ENCODE peak calls at places on chromosomes 5 and 9, in ten cellular contexts. X is A673; I is IMR-90; M is mucosa of descending colon; N is suprapubic skin; O is CD8-positive, alpha-beta T cell; B is neural progenitor cell; V is cardiac muscle cell; F is adrenal gland; T is bronchial epithelial cell. A is an unnamed sample. For H3K36me3, the result is how much of the 10 kb centered on the place peaks cover.

GRCh38 chr9:34197756-34198711 is 19.2 kb downstream of the UBAP1 start:
- DNase-seq in B (peak), I (no peak), V (no peak), M (no peak), O (no peak), F (peak), T (no peak), N (no peak), X (no peak), A (peak)

GRCh38 chr9:130028493-130029222 is 14.3 kb downstream of the FNBP1 start:
- DNase-seq in M (no peak), F (no peak), N (no peak), V (no peak), X (no peak), B (no peak), O (no peak), T (no peak), I (no peak), A (no peak)

GRCh38 chr5:136203303-136203922 is 10.5 kb upstream of the SMIM32 start:
- DNase-seq in X (no peak), B (no peak), M (no peak), N (no peak), O (no peak), T (no peak), V (no peak), I (no peak), F (no peak), A (peak)

GRCh38 chr5:111518747-111519146 is 6.4 kb upstream of the STARD4 start:
- DNase-seq in V (peak), B (no peak), X (no peak), O (no peak), I (no peak), F (no peak), M (no peak), N (no peak), T (no peak), A (no peak)

GRCh38 chr5:74212336-74212735 is 428.2 kb downstream of the ENC1 start:
- DNase-seq in V (peak), T (peak), N (no peak), F (no peak), B (peak), I (peak), M (no peak), O (no peak), X (peak), A (no peak)

GRCh38 chr5:150137997-150138396 is 17.6 kb downstream of the PDGFRB start:
- DNase-seq in T (no peak), O (no peak), F (peak), V (peak), N (no peak), I (peak), B (no peak), M (no peak), X (no peak), A (no peak)

GRCh38 chr9:129952337-129952736 is 90.7 kb downstream of the FNBP1 start:
- DNase-seq in O (no peak), V (no peak), B (no peak), F (no peak), N (no peak), X (no peak), T (no peak), M (no peak), I (no peak), A (no peak)

GRCh38 chr5:2165203-2165602 is 282.5 kb upstream of the IRX4 start:
- DNase-seq in M (no peak), T (no peak), O (no peak), N (peak), X (no peak), V (no peak), I (no peak), B (no peak), F (no peak), A (no peak)

GRCh38 chr9:114017741-114018715 is 60.1 kb downstream of the AMBP start:
- DNase-seq in O (no peak), M (no peak), N (no peak), X (no peak), F (peak), V (no peak), T (no peak), I (no peak), B (no peak), A (no peak)

GRCh38 chr5:58582004-58582403 is 871 bp upstream of the RAB3C start:
- DNase-seq in B (peak), N (no peak), M (no peak), O (no peak), I (no peak), V (peak), T (no peak), F (no peak), X (peak), A (peak)

GRCh38 chr5:160262151-160262550 is 32.8 kb downstream of the FABP6 start:
- DNase-seq in F (no peak), O (no peak), N (no peak), X (peak), T (no peak), V (no peak), B (peak), I (no peak), M (no peak), A (peak)

GRCh38 chr5:50657044-50657443 is 9.4 kb upstream of the PARP8 start:
- DNase-seq in V (no peak), T (no peak), X (no peak), B (no peak), I (no peak), M (no peak), O (no peak), F (no peak), N (no peak), A (no peak)

GRCh38 chr9:111833941-111834340 is 39.2 kb upstream of the SHOC1 start:
- DNase-seq in B (no peak), X (no peak), O (no peak), N (no peak), I (peak), F (no peak), V (peak), M (no peak), T (peak), A (no peak)

GRCh38 chr5:124910354-124911016 is 164.0 kb upstream of the ZNF608 start:
- DNase-seq in V (no peak), N (no peak), T (no peak), B (no peak), M (no peak), F (no peak), X (no peak), I (no peak), O (no peak), A (no peak)

GRCh38 chr5:139236479-139236878 is 38.3 kb upstream of the SIL1 start:
- DNase-seq in X (no peak), O (no peak), N (no peak), I (no peak), T (no peak), F (no peak), B (no peak), M (no peak), V (no peak), A (no peak)

GRCh38 chr5:62587737-62588136 is 9.1 kb downstream of the LRRC70 start:
- DNase-seq in O (no peak), I (no peak), X (no peak), V (peak), B (no peak), T (no peak), M (no peak), F (no peak), N (no peak), A (no peak)

GRCh38 chr5:130528474-130528873 is 624.2 kb downstream of the CHSY3 start:
- DNase-seq in O (no peak), N (no peak), M (no peak), X (no peak), B (no peak), F (no peak), V (peak), I (no peak), T (peak), A (no peak)

GRCh38 chr5:172731286-172732073 is 39.5 kb downstream of the DUSP1 start:
- DNase-seq in N (no peak), F (peak), T (peak), O (no peak), I (no peak), B (no peak), M (peak), X (no peak), V (no peak), A (peak)

GRCh38 chr9:136700959-136701664 is 11.3 kb upstream of the DIPK1B start:
- DNase-seq in O (peak), T (no peak), N (no peak), X (no peak), F (no peak), M (no peak), V (no peak), B (no peak), I (peak), A (peak)

GRCh38 chr9:101462558-101462957 is 27.0 kb upstream of the ALDOB start:
- DNase-seq in M (no peak), F (no peak), X (peak), T (peak), I (peak), B (peak), N (no peak), V (peak), O (no peak), A (no peak)

GRCh38 chr9:99778829-99779228 is 42.9 kb upstream of the NR4A3 start:
- DNase-seq in V (no peak), I (no peak), B (no peak), M (no peak), N (no peak), X (no peak), T (no peak), F (no peak), O (no peak), A (no peak)

GRCh38 chr5:12217039-12217438 is 312.8 kb upstream of the CTNND2 start:
- DNase-seq in M (no peak), V (no peak), F (no peak), O (no peak), X (no peak), B (peak), I (no peak), T (no peak), N (no peak), A (no peak)

GRCh38 chr5:57841671-57842375 is 359.2 kb upstream of the ACTBL2 start:
- DNase-seq in F (peak), V (peak), I (peak), X (peak), B (peak), T (peak), O (no peak), M (no peak), N (no peak), A (no peak)

GRCh38 chr9:38641985-38642864 is 21.8 kb upstream of the ANKRD18A start:
- DNase-seq in M (no peak), F (peak), I (peak), T (peak), B (peak), N (no peak), V (peak), O (no peak), X (peak), A (no peak)

GRCh38 chr9:24245988-24246387 is 299.7 kb downstream of the IZUMO3 start:
- DNase-seq in I (peak), T (peak), F (no peak), O (no peak), B (peak), N (no peak), V (peak), M (no peak), X (peak), A (no peak)

GRCh38 chr9:112322701-112323377 is 10.6 kb downstream of the PTBP3 start:
- DNase-seq in M (no peak), O (no peak), X (no peak), T (no peak), I (no peak), B (no peak), N (no peak), F (no peak), V (no peak), A (no peak)

GRCh38 chr9:93600504-93600903 is 24.1 kb downstream of the PHF2 start:
- DNase-seq in O (no peak), T (no peak), V (no peak), F (no peak), M (peak), B (no peak), N (peak), X (peak), I (no peak), A (no peak)

GRCh38 chr9:4550777-4551476 is 60.7 kb downstream of the SLC1A1 start:
- DNase-seq in B (no peak), N (no peak), M (no peak), O (no peak), T (no peak), F (no peak), X (no peak), I (peak), V (peak), A (no peak)

GRCh38 chr5:115939059-115939458 is 23.2 kb upstream of the LVRN start:
- DNase-seq in I (no peak), N (no peak), F (no peak), B (peak), V (no peak), X (no peak), O (no peak), T (no peak), M (no peak), A (no peak)

GRCh38 chr5:35342664-35343063 is 112.4 kb upstream of the PRLR start:
- DNase-seq in X (no peak), M (no peak), V (no peak), N (no peak), I (no peak), O (no peak), F (no peak), T (no peak), B (no peak), A (no peak)

GRCh38 chr9:82570226-82570625 is 492.7 kb downstream of the RASEF start:
- DNase-seq in B (no peak), V (no peak), F (no peak), I (peak), M (no peak), T (peak), N (no peak), O (no peak), X (no peak), A (no peak)

GRCh38 chr9:79053613-79054012 is 518.2 kb upstream of the TLE4 start:
- DNase-seq in B (no peak), T (peak), V (no peak), M (no peak), X (no peak), N (no peak), O (no peak), I (no peak), F (no peak), A (no peak)

GRCh38 chr9:22169243-22169642 is 160.1 kb upstream of the CDKN2B start:
- DNase-seq in B (no peak), M (no peak), I (peak), F (no peak), V (peak), O (no peak), N (no peak), T (peak), X (no peak), A (no peak)

GRCh38 chr9:36603006-36603405 is 30.3 kb downstream of the MELK start:
- DNase-seq in T (no peak), V (peak), X (no peak), F (no peak), M (no peak), I (peak), B (no peak), N (no peak), O (no peak), A (no peak)

GRCh38 chr5:114201332-114201731 is 160.5 kb upstream of the KCNN2 start:
- DNase-seq in T (no peak), V (no peak), B (no peak), N (no peak), M (no peak), O (no peak), X (no peak), I (no peak), F (no peak), A (no peak)

GRCh38 chr5:36373527-36374086 is 71.9 kb upstream of the RANBP3L start:
- DNase-seq in O (no peak), X (peak), N (peak), I (peak), T (peak), V (peak), F (peak), B (no peak), M (peak), A (peak)

GRCh38 chr5:171316258-171317121 is 7.4 kb downstream of the TLX3 start:
- DNase-seq in N (peak), T (no peak), V (no peak), B (peak), I (peak), O (no peak), X (no peak), M (no peak), F (no peak), A (peak)

DNA sequence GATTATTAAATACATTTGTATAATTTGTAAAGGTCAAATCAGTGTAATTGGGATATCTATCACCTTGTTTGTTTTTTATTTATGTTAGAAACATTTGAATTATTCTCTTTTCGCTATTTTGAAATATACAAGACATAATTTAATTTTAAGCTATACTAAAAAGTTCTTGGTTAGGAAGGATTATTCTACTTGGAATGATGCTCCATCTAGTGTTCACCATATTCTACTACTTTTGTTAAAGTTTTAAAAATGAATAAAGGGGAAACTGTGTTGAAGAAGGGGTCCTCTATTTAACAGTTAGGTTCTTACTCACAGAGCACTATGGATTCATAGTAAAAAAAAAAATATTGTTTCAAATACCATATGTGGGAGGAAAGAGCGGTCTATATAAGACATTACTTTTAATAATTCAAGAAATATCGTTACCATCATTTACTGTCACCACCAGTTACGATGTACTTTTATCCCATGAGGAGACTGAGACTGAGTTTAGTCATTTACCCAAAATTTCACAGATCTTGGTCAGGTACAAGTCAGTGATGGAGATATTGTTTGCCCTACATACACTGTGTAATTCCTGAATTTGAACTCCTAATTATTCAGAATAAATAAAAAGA is 6.3 kb upstream of the STOM start:
- DNase-seq in M (no peak), B (no peak), V (peak), F (no peak), I (peak), O (no peak), X (peak), T (no peak), N (no peak), A (no peak)
- TF ChIP-seq CTCF in M (no peak), B (peak), V (peak), F (peak), I (peak), O (peak), X (peak), T (no peak), N (no peak), A (peak)

GRCh38 chr9:125143377-125144090 is at the start of gene SCAI:
- DNase-seq in O (peak), B (peak), X (peak), V (peak), F (peak), T (peak), I (peak), N (peak), M (peak), A (peak)

GRCh38 chr9:125140576-125140975 is 2.8 kb downstream of the SCAI start:
- DNase-seq in V (no peak), X (no peak), O (no peak), T (no peak), N (no peak), M (no peak), I (no peak), F (no peak), B (no peak), A (no peak)

GRCh38 chr9:125141751-125142150 is 1.6 kb downstream of the SCAI start:
- DNase-seq in X (no peak), T (no peak), M (no peak), I (no peak), O (no peak), N (no peak), V (no peak), F (no peak), B (no peak), A (no peak)

GRCh38 chr9:125142560-125143376 is 560 bp downstream of the SCAI start:
- DNase-seq in B (peak), T (no peak), O (no peak), N (no peak), I (no peak), M (peak), V (peak), X (peak), F (no peak), A (no peak)

GRCh38 chr9:125141251-125141650 is 2.1 kb downstream of the SCAI start:
- DNase-seq in I (peak), V (no peak), B (no peak), O (no peak), N (no peak), M (no peak), T (no peak), X (no peak), F (no peak), A (no peak)
- H3K4me3 ChIP-seq in I (no peak), V (no peak), B (no peak), O (no peak), N (no peak), M (no peak), T (no peak), X (no peak), F (no peak), A (no peak)

GRCh38 chr5:132425009-132425937 is 55.8 kb downstream of the SLC22A5 start:
- DNase-seq in B (no peak), T (peak), F (peak), I (peak), N (no peak), M (no peak), V (peak), O (peak), X (no peak), A (no peak)

GRCh38 chr5:132428147-132428482 is 58.6 kb downstream of the SLC22A5 start:
- DNase-seq in O (no peak), I (no peak), T (no peak), X (peak), F (no peak), V (no peak), M (no peak), N (no peak), B (no peak), A (no peak)

GRCh38 chr5:132425975-132426524 is 56.5 kb downstream of the SLC22A5 start:
- DNase-seq in M (no peak), I (no peak), N (no peak), F (peak), V (no peak), O (no peak), T (no peak), B (no peak), X (no peak), A (no peak)

GRCh38 chr5:132427285-132428146 is 58.0 kb downstream of the SLC22A5 start:
- DNase-seq in B (no peak), T (no peak), I (no peak), V (no peak), M (peak), X (no peak), F (peak), O (peak), N (no peak), A (peak)

DNA sequence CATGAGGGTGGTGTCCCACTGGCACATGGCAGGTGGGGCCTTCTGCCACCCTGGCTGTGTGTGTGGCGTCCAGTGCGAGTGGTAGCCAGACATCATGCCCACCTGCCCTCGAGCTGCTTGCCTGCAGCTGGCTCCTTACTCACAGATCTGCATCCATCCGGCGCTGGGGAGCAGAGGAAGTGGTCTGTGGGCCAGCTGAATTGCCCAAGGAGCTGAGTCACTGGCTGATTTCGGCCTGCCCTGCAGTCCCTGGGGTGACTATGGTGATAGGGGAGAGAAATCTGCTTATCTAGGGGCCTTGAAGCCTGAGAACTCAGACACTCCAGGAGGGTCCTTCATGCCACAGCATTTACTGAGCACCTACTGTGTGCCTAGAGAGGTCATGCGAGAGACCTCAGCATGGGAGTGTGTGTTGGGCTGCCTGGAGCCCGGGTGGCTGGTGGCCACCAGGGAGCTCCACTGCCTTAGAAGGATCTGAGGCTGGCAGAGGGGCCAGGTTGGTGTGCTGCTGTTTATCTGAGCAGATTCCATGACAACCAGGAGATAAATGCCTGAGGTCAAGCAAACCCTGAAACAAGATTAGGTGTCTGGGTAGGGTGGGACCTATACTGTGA is 57.1 kb downstream of the SLC22A5 start:
- DNase-seq in I (peak), O (no peak), V (peak), F (peak), B (peak), T (peak), N (peak), X (no peak), M (peak), A (peak)
- H3K36me3 ChIP-seq in I (under half), O (under half), V (under half), F (under half), B (under half), T (under half), N (under half), X (under half), M (under half), A (under half)

DNA sequence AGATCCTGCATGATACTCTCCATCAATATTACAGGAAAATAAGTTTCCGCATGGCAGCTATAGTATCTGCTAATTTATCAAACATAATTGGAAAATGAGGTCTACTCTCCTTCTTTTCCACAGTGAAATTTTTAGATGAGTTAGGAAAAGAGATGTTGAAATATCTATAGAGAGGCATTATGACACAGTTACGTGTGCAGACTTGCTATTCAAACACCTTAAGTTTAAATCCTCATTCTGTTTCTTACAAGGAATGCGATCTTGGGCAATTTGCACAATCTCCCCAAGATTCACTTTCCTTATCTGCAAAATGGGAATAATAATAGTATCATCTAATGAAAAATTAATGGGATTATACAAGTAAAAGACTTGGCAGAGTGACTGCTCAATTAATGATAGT is 91.7 kb upstream of the SLCO6A1 start:
- DNase-seq in I (no peak), N (no peak), M (no peak), F (no peak), O (no peak), T (peak), X (no peak), B (no peak), V (no peak), A (no peak)
- TF ChIP-seq CTCF in I (no peak), N (no peak), M (no peak), F (no peak), O (no peak), T (no peak), X (no peak), B (no peak), V (no peak), A (no peak)